ENCODE peak calls at places on chromosomes 11 and 22, in nine cellular contexts. X is H1, V is HCT116, Z is upper lobe of left lung, Q is spleen, K is Panc1, D is stomach, U is HepG2, J is sigmoid colon. F is an unnamed sample.

GRCh38 chr11:17760102-17761029 is 25.8 kb downstream of the KCNC1 start:
- DNase-seq in X (peak; percentile 77), V (peak; percentile 51), Z (no peak), Q (no peak), K (peak; percentile 28), D (peak; percentile 61), U (peak; percentile 69), J (no peak), F (no peak)

GRCh38 chr11:88886796-88887195 is 179.0 kb downstream of the GRM5 start:
- DNase-seq in X (peak; percentile 1), V (peak; percentile 55), Z (no peak), Q (no peak), K (peak; percentile 51), D (no peak), U (peak; percentile 40), J (no peak), F (no peak)

GRCh38 chr22:45631140-45631539 is 40.5 kb upstream of the ATXN10 start:
- DNase-seq in X (no peak), V (no peak), Z (no peak), Q (peak; percentile 25), K (no peak), D (no peak), U (no peak), J (peak; percentile 22), F (no peak)

GRCh38 chr11:59145534-59145933 is 2.9 kb downstream of the FAM111A start:
- DNase-seq in X (no peak), V (no peak), Z (no peak), Q (no peak), K (no peak), D (no peak), U (no peak), J (no peak), F (no peak)

GRCh38 chr11:47234669-47235075 is 13.9 kb downstream of the ACP2 start:
- DNase-seq in X (no peak), V (no peak), Z (peak; percentile 62), Q (no peak), K (no peak), D (peak; percentile 86), U (no peak), J (peak; percentile 85), F (peak; percentile 66)

GRCh38 chr11:44516688-44517301 is 48.7 kb upstream of the CD82 start:
- DNase-seq in X (no peak), V (no peak), Z (no peak), Q (peak; percentile 27), K (no peak), D (no peak), U (no peak), J (no peak), F (no peak)

GRCh38 chr11:68044898-68045351 is 6.1 kb downstream of the TCIRG1 start:
- DNase-seq in X (no peak), V (no peak), Z (no peak), Q (peak; percentile 76), K (no peak), D (no peak), U (no peak), J (no peak), F (no peak)

GRCh38 chr22:43553451-43554258 is 141.8 kb downstream of the MPPED1 start:
- DNase-seq in X (no peak), V (no peak), Z (no peak), Q (no peak), K (no peak), D (no peak), U (no peak), J (peak; percentile 33), F (peak; percentile 33)

GRCh38 chr22:30429887-30430286 is 4.3 kb downstream of the MTFP1 start:
- DNase-seq in X (no peak), V (no peak), Z (no peak), Q (no peak), K (no peak), D (no peak), U (no peak), J (no peak), F (no peak)
- TF ChIP-seq POLR2AphosphoS5 in X (no peak), V (no peak), Z (no peak), Q (no peak), K (no peak), D (no peak), U (no peak), J (no peak), F (no peak)

DNA sequence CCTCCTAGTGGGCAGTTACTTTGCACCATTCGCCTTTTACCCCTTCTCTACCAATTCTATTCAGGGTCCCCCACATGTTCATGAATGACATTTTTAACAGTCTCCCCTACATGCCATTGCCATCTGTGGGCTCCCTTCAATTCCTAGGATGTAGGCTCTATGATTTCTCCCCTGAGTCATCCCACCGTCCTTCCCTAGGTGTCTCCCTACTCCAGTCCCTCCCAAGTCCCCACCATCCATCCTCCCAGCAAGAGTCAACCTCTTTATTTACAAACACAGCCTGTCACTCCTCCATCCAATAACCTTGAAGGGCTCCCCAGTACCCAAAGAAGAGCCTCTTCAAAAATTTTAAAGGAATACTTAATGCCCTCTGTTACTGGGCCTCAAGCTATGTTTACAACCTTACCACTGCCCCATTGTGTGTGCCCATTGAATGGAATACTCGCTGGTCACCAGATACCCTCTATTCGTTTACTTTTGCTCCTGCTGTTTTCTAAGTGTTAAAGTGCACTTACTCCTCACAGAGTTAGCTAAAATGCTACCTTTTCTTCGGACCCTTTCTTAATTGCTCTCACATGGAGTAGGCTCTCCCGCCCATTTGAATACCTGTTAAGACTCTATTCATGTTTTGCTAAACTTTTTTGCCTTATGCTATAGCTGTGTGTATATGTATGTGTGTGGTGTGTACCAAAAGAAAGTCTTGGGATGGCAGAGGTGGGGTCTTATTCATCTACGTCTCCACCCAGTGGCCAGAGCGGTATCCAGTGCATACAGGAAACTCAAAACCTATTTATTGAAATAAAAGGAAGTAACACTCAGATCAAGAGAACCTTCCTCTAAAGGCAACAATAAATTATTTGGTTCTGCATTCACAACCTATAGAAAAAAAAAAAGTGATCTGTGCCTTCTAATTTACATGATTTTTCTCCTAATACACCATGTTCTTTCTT is 235.8 kb upstream of the CCDC90B start:
- DNase-seq in X (no peak), V (no peak), Z (no peak), Q (no peak), K (no peak), D (no peak), U (peak; percentile 15), J (no peak), F (no peak)
- TF ChIP-seq CTCF in X (peak; percentile 61), V (peak; percentile 21), Z (no peak), Q (no peak), K (peak; percentile 43), D (no peak), U (peak; percentile 53), J (no peak), F (no peak)

GRCh38 chr22:39253427-39254070 is 8.8 kb upstream of the PDGFB start:
- DNase-seq in X (no peak), V (peak; percentile 73), Z (peak; percentile 81), Q (no peak), K (peak; percentile 45), D (peak; percentile 89), U (no peak), J (no peak), F (no peak)
- TF ChIP-seq POLR2AphosphoS5 in X (no peak), V (peak; percentile 54), Z (peak; percentile 61), Q (no peak), K (no peak), D (peak; percentile 24), U (no peak), J (no peak), F (no peak)

GRCh38 chr22:29207562-29208501 is 2.1 kb downstream of the EMID1 start:
- DNase-seq in X (no peak), V (no peak), Z (no peak), Q (no peak), K (no peak), D (no peak), U (no peak), J (no peak), F (no peak)

GRCh38 chr22:29209624-29209929 is 3.9 kb downstream of the EMID1 start:
- DNase-seq in X (no peak), V (no peak), Z (no peak), Q (no peak), K (no peak), D (no peak), U (no peak), J (no peak), F (no peak)

GRCh38 chr22:29207231-29207550 is 1.5 kb downstream of the EMID1 start:
- DNase-seq in X (no peak), V (no peak), Z (no peak), Q (no peak), K (no peak), D (no peak), U (no peak), J (no peak), F (no peak)

GRCh38 chr22:29208879-29209623 is 3.4 kb downstream of the EMID1 start:
- DNase-seq in X (no peak), V (no peak), Z (no peak), Q (peak; percentile 82), K (no peak), D (peak; percentile 43), U (no peak), J (no peak), F (no peak)

DNA sequence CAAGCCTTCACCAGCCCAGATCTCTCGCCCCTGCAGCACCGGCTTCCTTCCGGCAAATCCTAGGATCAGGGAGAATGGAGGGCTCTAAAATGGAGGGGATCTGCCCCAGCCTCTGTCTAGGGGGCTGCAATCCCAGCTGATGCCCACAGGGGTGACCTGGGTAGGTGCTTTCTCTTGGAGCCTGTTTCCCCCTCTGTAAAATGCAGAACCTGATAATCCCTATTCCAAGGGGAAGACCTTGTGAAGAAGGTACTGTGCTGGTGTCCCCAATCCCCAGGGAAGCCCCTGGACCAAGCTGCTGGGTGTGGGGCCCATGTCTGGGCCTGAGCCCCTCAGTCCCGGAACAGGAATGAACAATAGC is 2.8 kb downstream of the EMID1 start:
- DNase-seq in X (no peak), V (no peak), Z (no peak), Q (no peak), K (no peak), D (no peak), U (no peak), J (no peak), F (no peak)
- TF ChIP-seq CTCF in X (peak; percentile 29), V (no peak), Z (no peak), Q (no peak), K (no peak), D (no peak), U (no peak), J (no peak), F (no peak)

GRCh38 chr11:45803981-45804805 is 756 bp upstream of the SLC35C1 start:
- DNase-seq in X (no peak), V (no peak), Z (peak; percentile 92), Q (peak; percentile 95), K (no peak), D (peak; percentile 88), U (peak; percentile 18), J (peak; percentile 91), F (peak; percentile 43)
- TF ChIP-seq POLR2AphosphoS5 in X (no peak), V (peak; percentile 79), Z (peak; percentile 77), Q (peak; percentile 68), K (no peak), D (peak; percentile 20), U (no peak), J (no peak), F (peak; percentile 14)

GRCh38 chr11:74683279-74683871 is 47.9 kb downstream of the CHRDL2 start:
- DNase-seq in X (no peak), V (no peak), Z (peak; percentile 22), Q (peak; percentile 69), K (no peak), D (peak; percentile 29), U (no peak), J (peak; percentile 66), F (no peak)
- TF ChIP-seq CTCF in X (no peak), V (peak; percentile 3), Z (peak; percentile 57), Q (no peak), K (no peak), D (peak; percentile 56), U (no peak), J (peak; percentile 38), F (peak; percentile 29)